ENCODE peak calls at places on chromosome 2, in six cellular contexts. One of them, this sample, is unnamed.
A peak's percentile ranks its signal among the peaks of the same experiment; 100 is the strongest.

GRCh38 chr2:14401838-14402237 is 230.7 kb upstream of the LRATD1 start:
- DNase-seq in Daoy: no peak
- DNase-seq in AG20443: no peak
- DNase-seq in SK-MEL-5: no peak
- DNase-seq in cardiac fibroblast: no peak
- DNase-seq in activated CD4-positive, alpha-beta T cell treated with anti-CD3 and anti-CD28 coated beads, Interleukin-2, amount 50 U/mL, for 1 hour: no peak
- DNase-seq in this sample: no peak

GRCh38 chr2:196500686-196501431 is 138.7 kb upstream of the CCDC150 start:
- DNase-seq in AG20443: peak; percentile 26
- DNase-seq in Daoy: peak; percentile 38
- DNase-seq in activated CD4-positive, alpha-beta T cell treated with anti-CD3 and anti-CD28 coated beads, Interleukin-2, amount 50 U/mL, for 1 hour: no peak
- DNase-seq in SK-MEL-5: no peak
- DNase-seq in cardiac fibroblast: peak; percentile 34
- DNase-seq in this sample: no peak

GRCh38 chr2:105380432-105381118 is 18.3 kb downstream of the FHL2 start:
- DNase-seq in Daoy: no peak
- DNase-seq in SK-MEL-5: no peak
- DNase-seq in cardiac fibroblast: peak; percentile 39
- DNase-seq in activated CD4-positive, alpha-beta T cell treated with anti-CD3 and anti-CD28 coated beads, Interleukin-2, amount 50 U/mL, for 1 hour: no peak
- DNase-seq in AG20443: no peak
- DNase-seq in this sample: no peak

GRCh38 chr2:8546319-8547283 is 135.3 kb upstream of the ID2 start:
- DNase-seq in SK-MEL-5: no peak
- DNase-seq in cardiac fibroblast: no peak
- DNase-seq in activated CD4-positive, alpha-beta T cell treated with anti-CD3 and anti-CD28 coated beads, Interleukin-2, amount 50 U/mL, for 1 hour: no peak
- DNase-seq in Daoy: no peak
- DNase-seq in AG20443: no peak
- DNase-seq in this sample: no peak

GRCh38 chr2:218820746-218821369 is 10.7 kb downstream of the PRKAG3 start:
- DNase-seq in Daoy: no peak
- DNase-seq in cardiac fibroblast: no peak
- DNase-seq in activated CD4-positive, alpha-beta T cell treated with anti-CD3 and anti-CD28 coated beads, Interleukin-2, amount 50 U/mL, for 1 hour: no peak
- DNase-seq in AG20443: no peak
- DNase-seq in SK-MEL-5: no peak
- DNase-seq in this sample: no peak

GRCh38 chr2:228731517-228731916 is 539.6 kb downstream of the PID1 start:
- DNase-seq in Daoy: peak; percentile 8
- DNase-seq in AG20443: peak; percentile 79
- DNase-seq in cardiac fibroblast: peak; percentile 93
- DNase-seq in SK-MEL-5: no peak
- DNase-seq in activated CD4-positive, alpha-beta T cell treated with anti-CD3 and anti-CD28 coated beads, Interleukin-2, amount 50 U/mL, for 1 hour: no peak
- DNase-seq in this sample: no peak

GRCh38 chr2:152336103-152336853 is 1.3 kb downstream of the FMNL2 start:
- DNase-seq in cardiac fibroblast: peak; percentile 53
- DNase-seq in SK-MEL-5: peak; percentile 47
- DNase-seq in AG20443: peak; percentile 69
- DNase-seq in activated CD4-positive, alpha-beta T cell treated with anti-CD3 and anti-CD28 coated beads, Interleukin-2, amount 50 U/mL, for 1 hour: no peak
- DNase-seq in Daoy: peak; percentile 67
- DNase-seq in this sample: no peak

GRCh38 chr2:58834404-58834803 is 593.3 kb upstream of the FANCL start:
- DNase-seq in activated CD4-positive, alpha-beta T cell treated with anti-CD3 and anti-CD28 coated beads, Interleukin-2, amount 50 U/mL, for 1 hour: no peak
- DNase-seq in SK-MEL-5: peak; percentile 31
- DNase-seq in AG20443: peak; percentile 55
- DNase-seq in Daoy: peak; percentile 19
- DNase-seq in cardiac fibroblast: peak; percentile 27
- DNase-seq in this sample: no peak

GRCh38 chr2:71796174-71796592 is 342.8 kb downstream of the DYSF start:
- DNase-seq in cardiac fibroblast: peak; percentile 56
- DNase-seq in AG20443: peak; percentile 84
- DNase-seq in SK-MEL-5: no peak
- DNase-seq in activated CD4-positive, alpha-beta T cell treated with anti-CD3 and anti-CD28 coated beads, Interleukin-2, amount 50 U/mL, for 1 hour: no peak
- DNase-seq in Daoy: peak; percentile 65
- DNase-seq in this sample: no peak

GRCh38 chr2:157662401-157662800 is 33.7 kb upstream of the ACVR1C start:
- DNase-seq in Daoy: no peak
- DNase-seq in cardiac fibroblast: no peak
- DNase-seq in SK-MEL-5: no peak
- DNase-seq in activated CD4-positive, alpha-beta T cell treated with anti-CD3 and anti-CD28 coated beads, Interleukin-2, amount 50 U/mL, for 1 hour: no peak
- DNase-seq in AG20443: no peak
- DNase-seq in this sample: no peak

GRCh38 chr2:119697290-119698013 is 18.5 kb downstream of the TMEM177 start:
- DNase-seq in activated CD4-positive, alpha-beta T cell treated with anti-CD3 and anti-CD28 coated beads, Interleukin-2, amount 50 U/mL, for 1 hour: no peak
- DNase-seq in SK-MEL-5: no peak
- DNase-seq in cardiac fibroblast: no peak
- DNase-seq in AG20443: no peak
- DNase-seq in Daoy: no peak
- DNase-seq in this sample: no peak

GRCh38 chr2:101718993-101719571 is 21.6 kb downstream of the MAP4K4 start:
- DNase-seq in activated CD4-positive, alpha-beta T cell treated with anti-CD3 and anti-CD28 coated beads, Interleukin-2, amount 50 U/mL, for 1 hour: no peak
- DNase-seq in Daoy: no peak
- DNase-seq in AG20443: peak; percentile 25
- DNase-seq in SK-MEL-5: no peak
- DNase-seq in cardiac fibroblast: no peak
- DNase-seq in this sample: peak; percentile 42

GRCh38 chr2:12507295-12507694 is 209.4 kb upstream of the TRIB2 start:
- DNase-seq in cardiac fibroblast: peak; percentile 58
- DNase-seq in AG20443: peak; percentile 74
- DNase-seq in Daoy: peak; percentile 93
- DNase-seq in SK-MEL-5: peak; percentile 96
- DNase-seq in activated CD4-positive, alpha-beta T cell treated with anti-CD3 and anti-CD28 coated beads, Interleukin-2, amount 50 U/mL, for 1 hour: peak; percentile 48
- DNase-seq in this sample: peak; percentile 62

GRCh38 chr2:240703417-240704341 is 12.0 kb downstream of the AQP12A start:
- DNase-seq in activated CD4-positive, alpha-beta T cell treated with anti-CD3 and anti-CD28 coated beads, Interleukin-2, amount 50 U/mL, for 1 hour: no peak
- DNase-seq in cardiac fibroblast: no peak
- DNase-seq in AG20443: no peak
- DNase-seq in Daoy: no peak
- DNase-seq in SK-MEL-5: no peak
- DNase-seq in this sample: no peak

GRCh38 chr2:101361519-101361918 is 25.8 kb downstream of the CREG2 start:
- DNase-seq in cardiac fibroblast: no peak
- DNase-seq in AG20443: no peak
- DNase-seq in activated CD4-positive, alpha-beta T cell treated with anti-CD3 and anti-CD28 coated beads, Interleukin-2, amount 50 U/mL, for 1 hour: peak; percentile 19
- DNase-seq in Daoy: no peak
- DNase-seq in SK-MEL-5: no peak
- DNase-seq in this sample: no peak

GRCh38 chr2:156526950-156527636 is 90.9 kb downstream of the GPD2 start:
- DNase-seq in cardiac fibroblast: no peak
- DNase-seq in AG20443: no peak
- DNase-seq in Daoy: no peak
- DNase-seq in SK-MEL-5: no peak
- DNase-seq in activated CD4-positive, alpha-beta T cell treated with anti-CD3 and anti-CD28 coated beads, Interleukin-2, amount 50 U/mL, for 1 hour: no peak
- DNase-seq in this sample: no peak

GRCh38 chr2:16614314-16614860 is 51.2 kb downstream of the CYRIA start:
- DNase-seq in activated CD4-positive, alpha-beta T cell treated with anti-CD3 and anti-CD28 coated beads, Interleukin-2, amount 50 U/mL, for 1 hour: no peak
- DNase-seq in AG20443: peak; percentile 24
- DNase-seq in cardiac fibroblast: peak; percentile 29
- DNase-seq in SK-MEL-5: no peak
- DNase-seq in Daoy: peak; percentile 20
- DNase-seq in this sample: no peak

GRCh38 chr2:62485780-62486765 is 19.9 kb downstream of the TMEM17 start:
- DNase-seq in activated CD4-positive, alpha-beta T cell treated with anti-CD3 and anti-CD28 coated beads, Interleukin-2, amount 50 U/mL, for 1 hour: no peak
- DNase-seq in SK-MEL-5: no peak
- DNase-seq in Daoy: no peak
- DNase-seq in cardiac fibroblast: peak; percentile 35
- DNase-seq in AG20443: no peak
- DNase-seq in this sample: no peak

GRCh38 chr2:51028829-51029228 is 3.1 kb downstream of the NRXN1 start:
- DNase-seq in cardiac fibroblast: no peak
- DNase-seq in SK-MEL-5: no peak
- DNase-seq in activated CD4-positive, alpha-beta T cell treated with anti-CD3 and anti-CD28 coated beads, Interleukin-2, amount 50 U/mL, for 1 hour: no peak
- DNase-seq in AG20443: no peak
- DNase-seq in Daoy: no peak
- DNase-seq in this sample: no peak

GRCh38 chr2:240851078-240851861 is 17.4 kb upstream of the AGXT start:
- DNase-seq in activated CD4-positive, alpha-beta T cell treated with anti-CD3 and anti-CD28 coated beads, Interleukin-2, amount 50 U/mL, for 1 hour: peak; percentile 84
- DNase-seq in cardiac fibroblast: peak; percentile 84
- DNase-seq in AG20443: peak; percentile 93
- DNase-seq in Daoy: peak; percentile 74
- DNase-seq in SK-MEL-5: peak; percentile 75
- DNase-seq in this sample: peak; percentile 85

GRCh38 chr2:42261531-42262195 is 92.5 kb downstream of the EML4 start:
- DNase-seq in activated CD4-positive, alpha-beta T cell treated with anti-CD3 and anti-CD28 coated beads, Interleukin-2, amount 50 U/mL, for 1 hour: no peak
- DNase-seq in AG20443: no peak
- DNase-seq in SK-MEL-5: no peak
- DNase-seq in Daoy: no peak
- DNase-seq in cardiac fibroblast: no peak
- DNase-seq in this sample: no peak

GRCh38 chr2:57076856-57077255 is 893.1 kb downstream of the CCDC85A start:
- DNase-seq in SK-MEL-5: no peak
- DNase-seq in Daoy: no peak
- DNase-seq in activated CD4-positive, alpha-beta T cell treated with anti-CD3 and anti-CD28 coated beads, Interleukin-2, amount 50 U/mL, for 1 hour: no peak
- DNase-seq in AG20443: no peak
- DNase-seq in cardiac fibroblast: peak; percentile 36
- DNase-seq in this sample: no peak

GRCh38 chr2:119680457-119681195 is 1.6 kb downstream of the TMEM177 start:
- DNase-seq in Daoy: no peak
- DNase-seq in cardiac fibroblast: no peak
- DNase-seq in activated CD4-positive, alpha-beta T cell treated with anti-CD3 and anti-CD28 coated beads, Interleukin-2, amount 50 U/mL, for 1 hour: no peak
- DNase-seq in AG20443: no peak
- DNase-seq in SK-MEL-5: no peak
- DNase-seq in this sample: no peak

GRCh38 chr2:165803123-165803760 is 9.2 kb upstream of the GALNT3 start:
- DNase-seq in Daoy: peak; percentile 24
- DNase-seq in cardiac fibroblast: peak; percentile 34
- DNase-seq in AG20443: no peak
- DNase-seq in activated CD4-positive, alpha-beta T cell treated with anti-CD3 and anti-CD28 coated beads, Interleukin-2, amount 50 U/mL, for 1 hour: no peak
- DNase-seq in SK-MEL-5: no peak
- DNase-seq in this sample: no peak

This sample was measured in activated gamma-delta T cell treated with Interleukin-2 at 50 U/mL for 16 hours.